ENCODE peak calls at places on chromosomes 6 and 20, in seven cellular contexts. One of them, this sample, is unnamed.

GRCh38 chr6:112150363-112150762 is 63.0 kb downstream of the FAM229B start:
- DNase-seq in endodermal cell: no peak
- DNase-seq in CD8-positive, alpha-beta T cell: no peak
- DNase-seq in skeletal muscle cell: no peak
- DNase-seq in GM23338: no peak
- DNase-seq in AG09309: no peak
- DNase-seq in heart right ventricle: no peak
- DNase-seq in this sample: no peak

GRCh38 chr6:35474129-35474977 is 6.2 kb downstream of the RPL10A start:
- DNase-seq in endodermal cell: peak; percentile 75
- DNase-seq in CD8-positive, alpha-beta T cell: no peak
- DNase-seq in skeletal muscle cell: no peak
- DNase-seq in GM23338: peak; percentile 22
- DNase-seq in AG09309: no peak
- DNase-seq in heart right ventricle: no peak
- DNase-seq in this sample: no peak

GRCh38 chr6:7529141-7529540 is 12.3 kb upstream of the DSP start:
- DNase-seq in endodermal cell: no peak
- DNase-seq in CD8-positive, alpha-beta T cell: no peak
- DNase-seq in skeletal muscle cell: no peak
- DNase-seq in GM23338: no peak
- DNase-seq in AG09309: no peak
- DNase-seq in heart right ventricle: no peak
- DNase-seq in this sample: no peak

GRCh38 chr6:34237316-34237721 is 646 bp downstream of the HMGA1 start:
- DNase-seq in endodermal cell: no peak
- DNase-seq in CD8-positive, alpha-beta T cell: no peak
- DNase-seq in skeletal muscle cell: no peak
- DNase-seq in GM23338: no peak
- DNase-seq in AG09309: no peak
- DNase-seq in heart right ventricle: no peak
- DNase-seq in this sample: no peak

GRCh38 chr6:25229671-25230321 is 49.4 kb upstream of the CARMIL1 start:
- DNase-seq in endodermal cell: no peak
- DNase-seq in CD8-positive, alpha-beta T cell: no peak
- DNase-seq in skeletal muscle cell: no peak
- DNase-seq in GM23338: no peak
- DNase-seq in AG09309: peak; percentile 99
- DNase-seq in heart right ventricle: no peak
- DNase-seq in this sample: no peak

GRCh38 chr6:56767892-56768531 is 125.3 kb upstream of the DST start:
- DNase-seq in endodermal cell: no peak
- DNase-seq in CD8-positive, alpha-beta T cell: no peak
- DNase-seq in skeletal muscle cell: no peak
- DNase-seq in GM23338: peak; percentile 36
- DNase-seq in AG09309: no peak
- DNase-seq in heart right ventricle: no peak
- DNase-seq in this sample: no peak

GRCh38 chr6:144321839-144322591 is 36.9 kb downstream of the UTRN start:
- DNase-seq in endodermal cell: peak; percentile 71
- DNase-seq in CD8-positive, alpha-beta T cell: no peak
- DNase-seq in skeletal muscle cell: no peak
- DNase-seq in GM23338: no peak
- DNase-seq in AG09309: peak; percentile 40
- DNase-seq in heart right ventricle: no peak
- DNase-seq in this sample: no peak

GRCh38 chr6:37170273-37171140 is 555 bp downstream of the PIM1 start:
- DNase-seq in endodermal cell: peak; percentile 81
- DNase-seq in CD8-positive, alpha-beta T cell: peak; percentile 31
- DNase-seq in skeletal muscle cell: no peak
- DNase-seq in GM23338: peak; percentile 72
- DNase-seq in AG09309: no peak
- DNase-seq in heart right ventricle: peak; percentile 44
- DNase-seq in this sample: no peak

GRCh38 chr6:105844275-105844848 is 241.8 kb upstream of the PRDM1 start:
- DNase-seq in endodermal cell: peak; percentile 60
- DNase-seq in CD8-positive, alpha-beta T cell: no peak
- DNase-seq in skeletal muscle cell: no peak
- DNase-seq in GM23338: peak; percentile 21
- DNase-seq in AG09309: no peak
- DNase-seq in heart right ventricle: peak; percentile 54
- DNase-seq in this sample: no peak

GRCh38 chr20:48385527-48385926 is 442.3 kb downstream of the PREX1 start:
- DNase-seq in endodermal cell: no peak
- DNase-seq in CD8-positive, alpha-beta T cell: no peak
- DNase-seq in skeletal muscle cell: no peak
- DNase-seq in GM23338: no peak
- DNase-seq in AG09309: no peak
- DNase-seq in heart right ventricle: no peak
- DNase-seq in this sample: no peak

GRCh38 chr6:11702039-11702795 is 76.4 kb downstream of the ADTRP start:
- DNase-seq in endodermal cell: no peak
- DNase-seq in CD8-positive, alpha-beta T cell: no peak
- DNase-seq in skeletal muscle cell: peak; percentile 39
- DNase-seq in GM23338: no peak
- DNase-seq in AG09309: peak; percentile 37
- DNase-seq in heart right ventricle: no peak
- DNase-seq in this sample: no peak

GRCh38 chr6:63872233-63872632 is 236.6 kb downstream of the PHF3 start:
- DNase-seq in endodermal cell: no peak
- DNase-seq in CD8-positive, alpha-beta T cell: no peak
- DNase-seq in skeletal muscle cell: no peak
- DNase-seq in GM23338: no peak
- DNase-seq in AG09309: no peak
- DNase-seq in heart right ventricle: no peak
- DNase-seq in this sample: no peak

GRCh38 chr6:106383573-106383972 is 23.1 kb downstream of the CRYBG1 start:
- DNase-seq in endodermal cell: no peak
- DNase-seq in CD8-positive, alpha-beta T cell: no peak
- DNase-seq in skeletal muscle cell: no peak
- DNase-seq in GM23338: no peak
- DNase-seq in AG09309: no peak
- DNase-seq in heart right ventricle: no peak
- DNase-seq in this sample: no peak

GRCh38 chr6:136782021-136782770 is 10.1 kb downstream of the MAP3K5 start:
- DNase-seq in endodermal cell: no peak
- DNase-seq in CD8-positive, alpha-beta T cell: no peak
- DNase-seq in skeletal muscle cell: no peak
- DNase-seq in GM23338: no peak
- DNase-seq in AG09309: no peak
- DNase-seq in heart right ventricle: no peak
- DNase-seq in this sample: no peak

GRCh38 chr6:136783021-136783420 is 9.3 kb downstream of the MAP3K5 start:
- DNase-seq in endodermal cell: no peak
- DNase-seq in CD8-positive, alpha-beta T cell: no peak
- DNase-seq in skeletal muscle cell: no peak
- DNase-seq in GM23338: no peak
- DNase-seq in AG09309: no peak
- DNase-seq in heart right ventricle: no peak
- DNase-seq in this sample: no peak

GRCh38 chr6:136784271-136784664 is 8.0 kb downstream of the MAP3K5 start:
- DNase-seq in endodermal cell: no peak
- DNase-seq in CD8-positive, alpha-beta T cell: no peak
- DNase-seq in skeletal muscle cell: no peak
- DNase-seq in GM23338: no peak
- DNase-seq in AG09309: no peak
- DNase-seq in heart right ventricle: no peak
- DNase-seq in this sample: no peak

GRCh38 chr6:136784910-136785746 is 7.1 kb downstream of the MAP3K5 start:
- DNase-seq in endodermal cell: no peak
- DNase-seq in CD8-positive, alpha-beta T cell: peak; percentile 16
- DNase-seq in skeletal muscle cell: no peak
- DNase-seq in GM23338: no peak
- DNase-seq in AG09309: no peak
- DNase-seq in heart right ventricle: peak; percentile 36
- DNase-seq in this sample: no peak

DNA sequence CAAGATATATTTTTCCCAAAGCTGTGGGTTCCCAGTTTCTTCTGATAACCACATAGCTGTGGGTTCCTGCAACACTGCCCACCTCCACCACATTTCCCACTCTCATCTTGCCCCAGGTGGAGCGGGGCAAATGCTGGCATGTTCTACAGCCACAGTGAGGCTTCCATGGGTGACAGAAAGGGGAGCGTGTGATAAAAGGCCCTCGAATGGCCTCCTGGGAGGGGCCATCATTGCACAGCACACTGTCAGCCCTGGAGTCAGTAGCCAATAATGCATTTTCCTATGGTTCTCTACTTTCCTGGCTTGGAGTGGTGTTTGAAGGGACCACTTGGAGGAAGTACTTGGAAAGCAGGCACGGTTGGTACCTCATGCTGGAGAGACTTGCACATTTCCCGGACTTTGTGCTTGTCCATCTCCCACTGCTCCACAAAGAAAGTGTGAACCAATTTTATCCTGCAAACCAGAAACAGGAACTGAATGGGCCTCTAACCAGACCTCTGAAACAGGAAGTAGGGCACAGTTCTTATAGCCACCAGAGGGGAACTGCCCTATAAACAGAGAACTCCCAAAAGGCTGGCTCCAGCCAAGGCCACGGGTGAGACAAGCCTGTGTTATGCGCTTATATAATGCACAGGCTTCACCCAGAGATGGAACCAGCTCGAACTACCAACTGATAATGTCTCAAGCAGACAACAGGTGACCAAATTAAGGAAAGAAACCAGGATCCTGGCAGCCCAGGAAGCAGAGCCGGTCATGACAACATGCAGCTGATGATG is 8.6 kb downstream of the MAP3K5 start:
- DNase-seq in endodermal cell: no peak
- DNase-seq in CD8-positive, alpha-beta T cell: no peak
- DNase-seq in skeletal muscle cell: no peak
- DNase-seq in GM23338: no peak
- DNase-seq in AG09309: no peak
- DNase-seq in heart right ventricle: peak; percentile 21
- DNase-seq in this sample: no peak
- H3K4me3 ChIP-seq in endodermal cell: no peak overlapping the region
- H3K4me3 ChIP-seq in CD8-positive, alpha-beta T cell: no peak overlapping the region
- H3K4me3 ChIP-seq in skeletal muscle cell: no peak overlapping the region
- H3K4me3 ChIP-seq in GM23338: no peak overlapping the region
- H3K4me3 ChIP-seq in AG09309: no peak overlapping the region
- H3K4me3 ChIP-seq in heart right ventricle: peak overlapping the region; percentile 18
- H3K4me3 ChIP-seq in this sample: no peak overlapping the region

GRCh38 chr6:159062965-159063364 is 18.2 kb upstream of the TAGAP start:
- DNase-seq in endodermal cell: no peak
- DNase-seq in CD8-positive, alpha-beta T cell: no peak
- DNase-seq in skeletal muscle cell: no peak
- DNase-seq in GM23338: no peak
- DNase-seq in AG09309: no peak
- DNase-seq in heart right ventricle: no peak
- DNase-seq in this sample: no peak
- H3K4me3 ChIP-seq in endodermal cell: no peak overlapping the region
- H3K4me3 ChIP-seq in CD8-positive, alpha-beta T cell: peak overlapping the region; percentile 27
- H3K4me3 ChIP-seq in skeletal muscle cell: no peak overlapping the region
- H3K4me3 ChIP-seq in GM23338: no peak overlapping the region
- H3K4me3 ChIP-seq in AG09309: no peak overlapping the region
- H3K4me3 ChIP-seq in heart right ventricle: no peak overlapping the region
- H3K4me3 ChIP-seq in this sample: peak overlapping the region; percentile 9

GRCh38 chr6:166657531-166657930 is 30.5 kb upstream of the RPS6KA2 start:
- DNase-seq in endodermal cell: no peak
- DNase-seq in CD8-positive, alpha-beta T cell: no peak
- DNase-seq in skeletal muscle cell: no peak
- DNase-seq in GM23338: no peak
- DNase-seq in AG09309: no peak
- DNase-seq in heart right ventricle: no peak
- DNase-seq in this sample: no peak
- H3K4me3 ChIP-seq in endodermal cell: no peak overlapping the region
- H3K4me3 ChIP-seq in CD8-positive, alpha-beta T cell: no peak overlapping the region
- H3K4me3 ChIP-seq in skeletal muscle cell: no peak overlapping the region
- H3K4me3 ChIP-seq in GM23338: no peak overlapping the region
- H3K4me3 ChIP-seq in AG09309: no peak overlapping the region
- H3K4me3 ChIP-seq in heart right ventricle: no peak overlapping the region
- H3K4me3 ChIP-seq in this sample: no peak overlapping the region

GRCh38 chr6:141261016-141261671 is 871.6 kb upstream of the GJE1 start:
- DNase-seq in endodermal cell: no peak
- DNase-seq in CD8-positive, alpha-beta T cell: no peak
- DNase-seq in skeletal muscle cell: no peak
- DNase-seq in GM23338: no peak
- DNase-seq in AG09309: no peak
- DNase-seq in heart right ventricle: peak; percentile 33
- DNase-seq in this sample: no peak
- H3K4me3 ChIP-seq in endodermal cell: no peak overlapping the region
- H3K4me3 ChIP-seq in CD8-positive, alpha-beta T cell: no peak overlapping the region
- H3K4me3 ChIP-seq in skeletal muscle cell: no peak overlapping the region
- H3K4me3 ChIP-seq in GM23338: no peak overlapping the region
- H3K4me3 ChIP-seq in AG09309: no peak overlapping the region
- H3K4me3 ChIP-seq in heart right ventricle: no peak overlapping the region
- H3K4me3 ChIP-seq in this sample: no peak overlapping the region

GRCh38 chr20:63497138-63497945 is 1.5 kb downstream of the EEF1A2 start:
- DNase-seq in endodermal cell: no peak
- DNase-seq in CD8-positive, alpha-beta T cell: no peak
- DNase-seq in skeletal muscle cell: no peak
- DNase-seq in GM23338: no peak
- DNase-seq in AG09309: no peak
- DNase-seq in heart right ventricle: no peak
- DNase-seq in this sample: no peak
- H3K4me3 ChIP-seq in endodermal cell: no peak overlapping the region
- H3K4me3 ChIP-seq in CD8-positive, alpha-beta T cell: no peak overlapping the region
- H3K4me3 ChIP-seq in skeletal muscle cell: no peak overlapping the region
- H3K4me3 ChIP-seq in GM23338: peak overlapping the region; percentile 56
- H3K4me3 ChIP-seq in AG09309: no peak overlapping the region
- H3K4me3 ChIP-seq in heart right ventricle: peak overlapping the region; percentile 65
- H3K4me3 ChIP-seq in this sample: no peak overlapping the region

GRCh38 chr20:44208165-44208564 is 2.4 kb downstream of the OSER1 start:
- DNase-seq in endodermal cell: no peak
- DNase-seq in CD8-positive, alpha-beta T cell: no peak
- DNase-seq in skeletal muscle cell: no peak
- DNase-seq in GM23338: no peak
- DNase-seq in AG09309: no peak
- DNase-seq in heart right ventricle: no peak
- DNase-seq in this sample: no peak
- H3K4me3 ChIP-seq in endodermal cell: peak overlapping the region; percentile 97
- H3K4me3 ChIP-seq in CD8-positive, alpha-beta T cell: no peak overlapping the region
- H3K4me3 ChIP-seq in skeletal muscle cell: peak overlapping the region; percentile 79
- H3K4me3 ChIP-seq in GM23338: peak overlapping the region; percentile 92
- H3K4me3 ChIP-seq in AG09309: no peak overlapping the region
- H3K4me3 ChIP-seq in heart right ventricle: peak overlapping the region; percentile 99
- H3K4me3 ChIP-seq in this sample: no peak overlapping the region